ENCODE peak calls at places on chromosomes 1 and 21, in five cellular contexts. One of them, this sample, is unnamed.

GRCh38 chr1:203672354-203672753 is 45.7 kb downstream of the ATP2B4 start:
- DNase-seq in AG09319: peak; percentile 73
- DNase-seq in posterior cingulate gyrus: peak; percentile 94
- DNase-seq in body of pancreas: peak; percentile 63
- DNase-seq in activated naive CD8-positive, alpha-beta T cell treated with anti-CD3 and anti-CD28 coated beads, Interleukin-2, amount 50 U/mL, for 24 hours: no peak
- DNase-seq in this sample: no peak

GRCh38 chr1:93625582-93626327 is 55.9 kb downstream of the BCAR3 start:
- DNase-seq in posterior cingulate gyrus: no peak
- DNase-seq in AG09319: no peak
- DNase-seq in body of pancreas: no peak
- DNase-seq in activated naive CD8-positive, alpha-beta T cell treated with anti-CD3 and anti-CD28 coated beads, Interleukin-2, amount 50 U/mL, for 24 hours: no peak
- DNase-seq in this sample: no peak

GRCh38 chr1:205121660-205122488 is at the start of gene RBBP5:
- DNase-seq in AG09319: peak; percentile 98
- DNase-seq in body of pancreas: peak; percentile 97
- DNase-seq in posterior cingulate gyrus: peak; percentile 99
- DNase-seq in activated naive CD8-positive, alpha-beta T cell treated with anti-CD3 and anti-CD28 coated beads, Interleukin-2, amount 50 U/mL, for 24 hours: peak; percentile 96
- DNase-seq in this sample: peak; percentile 88

GRCh38 chr1:85464497-85465098 is 361 bp downstream of the DDAH1 start:
- DNase-seq in body of pancreas: peak; percentile 72
- DNase-seq in AG09319: peak; percentile 54
- DNase-seq in activated naive CD8-positive, alpha-beta T cell treated with anti-CD3 and anti-CD28 coated beads, Interleukin-2, amount 50 U/mL, for 24 hours: peak; percentile 22
- DNase-seq in posterior cingulate gyrus: peak; percentile 94
- DNase-seq in this sample: no peak

GRCh38 chr1:230270185-230270939 is 155.8 kb downstream of the PGBD5 start:
- DNase-seq in AG09319: no peak
- DNase-seq in activated naive CD8-positive, alpha-beta T cell treated with anti-CD3 and anti-CD28 coated beads, Interleukin-2, amount 50 U/mL, for 24 hours: peak; percentile 31
- DNase-seq in body of pancreas: no peak
- DNase-seq in posterior cingulate gyrus: peak; percentile 2
- DNase-seq in this sample: no peak

GRCh38 chr21:38956006-38956405 is 150.3 kb downstream of the ETS2 start:
- DNase-seq in body of pancreas: no peak
- DNase-seq in posterior cingulate gyrus: no peak
- DNase-seq in activated naive CD8-positive, alpha-beta T cell treated with anti-CD3 and anti-CD28 coated beads, Interleukin-2, amount 50 U/mL, for 24 hours: no peak
- DNase-seq in AG09319: no peak
- DNase-seq in this sample: no peak

GRCh38 chr1:40313329-40313957 is 3.6 kb downstream of the COL9A2 start:
- DNase-seq in activated naive CD8-positive, alpha-beta T cell treated with anti-CD3 and anti-CD28 coated beads, Interleukin-2, amount 50 U/mL, for 24 hours: peak; percentile 25
- DNase-seq in body of pancreas: no peak
- DNase-seq in AG09319: no peak
- DNase-seq in posterior cingulate gyrus: no peak
- DNase-seq in this sample: no peak

GRCh38 chr1:236122176-236122575 is 20.2 kb upstream of the GPR137B start:
- DNase-seq in AG09319: no peak
- DNase-seq in body of pancreas: no peak
- DNase-seq in activated naive CD8-positive, alpha-beta T cell treated with anti-CD3 and anti-CD28 coated beads, Interleukin-2, amount 50 U/mL, for 24 hours: peak; percentile 12
- DNase-seq in posterior cingulate gyrus: no peak
- DNase-seq in this sample: no peak

GRCh38 chr21:32771134-32771523 is 426 bp downstream of the PAXBP1 start:
- DNase-seq in activated naive CD8-positive, alpha-beta T cell treated with anti-CD3 and anti-CD28 coated beads, Interleukin-2, amount 50 U/mL, for 24 hours: peak; percentile 48
- DNase-seq in body of pancreas: peak; percentile 61
- DNase-seq in posterior cingulate gyrus: no peak
- DNase-seq in AG09319: no peak
- DNase-seq in this sample: peak; percentile 40

GRCh38 chr1:94022471-94023189 is 98.3 kb downstream of the ABCA4 start:
- DNase-seq in posterior cingulate gyrus: no peak
- DNase-seq in AG09319: peak; percentile 78
- DNase-seq in body of pancreas: no peak
- DNase-seq in activated naive CD8-positive, alpha-beta T cell treated with anti-CD3 and anti-CD28 coated beads, Interleukin-2, amount 50 U/mL, for 24 hours: no peak
- DNase-seq in this sample: no peak

GRCh38 chr1:72062584-72062983 is 219.8 kb downstream of the NEGR1 start:
- DNase-seq in activated naive CD8-positive, alpha-beta T cell treated with anti-CD3 and anti-CD28 coated beads, Interleukin-2, amount 50 U/mL, for 24 hours: no peak
- DNase-seq in posterior cingulate gyrus: no peak
- DNase-seq in AG09319: no peak
- DNase-seq in body of pancreas: no peak
- DNase-seq in this sample: no peak

GRCh38 chr1:29809446-29810120 is 573.3 kb downstream of the PTPRU start:
- DNase-seq in posterior cingulate gyrus: peak; percentile 72
- DNase-seq in body of pancreas: no peak
- DNase-seq in activated naive CD8-positive, alpha-beta T cell treated with anti-CD3 and anti-CD28 coated beads, Interleukin-2, amount 50 U/mL, for 24 hours: no peak
- DNase-seq in AG09319: no peak
- DNase-seq in this sample: no peak

GRCh38 chr1:11178021-11179015 is 10.8 kb upstream of the ANGPTL7 start:
- DNase-seq in activated naive CD8-positive, alpha-beta T cell treated with anti-CD3 and anti-CD28 coated beads, Interleukin-2, amount 50 U/mL, for 24 hours: no peak
- DNase-seq in posterior cingulate gyrus: no peak
- DNase-seq in AG09319: no peak
- DNase-seq in body of pancreas: no peak
- DNase-seq in this sample: no peak

GRCh38 chr1:223776075-223776814 is 63.9 kb downstream of the CAPN2 start:
- DNase-seq in body of pancreas: no peak
- DNase-seq in AG09319: no peak
- DNase-seq in activated naive CD8-positive, alpha-beta T cell treated with anti-CD3 and anti-CD28 coated beads, Interleukin-2, amount 50 U/mL, for 24 hours: peak; percentile 52
- DNase-seq in posterior cingulate gyrus: no peak
- DNase-seq in this sample: no peak

GRCh38 chr1:243738020-243738419 is 112.0 kb downstream of the AKT3 start:
- DNase-seq in posterior cingulate gyrus: peak; percentile 86
- DNase-seq in AG09319: no peak
- DNase-seq in activated naive CD8-positive, alpha-beta T cell treated with anti-CD3 and anti-CD28 coated beads, Interleukin-2, amount 50 U/mL, for 24 hours: no peak
- DNase-seq in body of pancreas: no peak
- DNase-seq in this sample: no peak

GRCh38 chr1:88983791-88984552 is 8.5 kb downstream of the KYAT3 start:
- DNase-seq in posterior cingulate gyrus: peak; percentile 84
- DNase-seq in AG09319: peak; percentile 12
- DNase-seq in activated naive CD8-positive, alpha-beta T cell treated with anti-CD3 and anti-CD28 coated beads, Interleukin-2, amount 50 U/mL, for 24 hours: no peak
- DNase-seq in body of pancreas: no peak
- DNase-seq in this sample: peak; percentile 29

GRCh38 chr1:185567006-185567405 is 167.2 kb upstream of the HMCN1 start:
- DNase-seq in activated naive CD8-positive, alpha-beta T cell treated with anti-CD3 and anti-CD28 coated beads, Interleukin-2, amount 50 U/mL, for 24 hours: peak; percentile 25
- DNase-seq in posterior cingulate gyrus: no peak
- DNase-seq in AG09319: no peak
- DNase-seq in body of pancreas: no peak
- DNase-seq in this sample: peak; percentile 16

GRCh38 chr1:1430114-1430982 is 5.1 kb upstream of the VWA1 start:
- DNase-seq in body of pancreas: peak; percentile 76
- DNase-seq in posterior cingulate gyrus: peak; percentile 93
- DNase-seq in activated naive CD8-positive, alpha-beta T cell treated with anti-CD3 and anti-CD28 coated beads, Interleukin-2, amount 50 U/mL, for 24 hours: no peak
- DNase-seq in AG09319: peak; percentile 18
- DNase-seq in this sample: no peak

GRCh38 chr1:234772345-234773147 is 162.6 kb upstream of the IRF2BP2 start:
- DNase-seq in AG09319: peak; percentile 92
- DNase-seq in activated naive CD8-positive, alpha-beta T cell treated with anti-CD3 and anti-CD28 coated beads, Interleukin-2, amount 50 U/mL, for 24 hours: peak; percentile 84
- DNase-seq in posterior cingulate gyrus: no peak
- DNase-seq in body of pancreas: peak; percentile 33
- DNase-seq in this sample: peak; percentile 66

GRCh38 chr1:78619029-78619428 is 1.2 kb upstream of the IFI44L start:
- DNase-seq in activated naive CD8-positive, alpha-beta T cell treated with anti-CD3 and anti-CD28 coated beads, Interleukin-2, amount 50 U/mL, for 24 hours: no peak
- DNase-seq in posterior cingulate gyrus: no peak
- DNase-seq in AG09319: no peak
- DNase-seq in body of pancreas: no peak
- DNase-seq in this sample: no peak

GRCh38 chr1:53781654-53782053 is 42.7 kb upstream of the GLIS1 start:
- DNase-seq in body of pancreas: no peak
- DNase-seq in posterior cingulate gyrus: no peak
- DNase-seq in activated naive CD8-positive, alpha-beta T cell treated with anti-CD3 and anti-CD28 coated beads, Interleukin-2, amount 50 U/mL, for 24 hours: no peak
- DNase-seq in AG09319: no peak
- DNase-seq in this sample: no peak

GRCh38 chr21:16084776-16085364 is 355.1 kb downstream of the USP25 start:
- DNase-seq in body of pancreas: no peak
- DNase-seq in activated naive CD8-positive, alpha-beta T cell treated with anti-CD3 and anti-CD28 coated beads, Interleukin-2, amount 50 U/mL, for 24 hours: no peak
- DNase-seq in posterior cingulate gyrus: no peak
- DNase-seq in AG09319: no peak
- DNase-seq in this sample: no peak

GRCh38 chr1:50332941-50333594 is 90.2 kb downstream of the DMRTA2 start:
- DNase-seq in posterior cingulate gyrus: peak; percentile 92
- DNase-seq in activated naive CD8-positive, alpha-beta T cell treated with anti-CD3 and anti-CD28 coated beads, Interleukin-2, amount 50 U/mL, for 24 hours: peak; percentile 62
- DNase-seq in AG09319: no peak
- DNase-seq in body of pancreas: peak; percentile 52
- DNase-seq in this sample: peak; percentile 17

GRCh38 chr1:14504517-14504916 is 94.0 kb upstream of the KAZN start:
- DNase-seq in body of pancreas: no peak
- DNase-seq in activated naive CD8-positive, alpha-beta T cell treated with anti-CD3 and anti-CD28 coated beads, Interleukin-2, amount 50 U/mL, for 24 hours: no peak
- DNase-seq in AG09319: no peak
- DNase-seq in posterior cingulate gyrus: no peak
- DNase-seq in this sample: no peak

GRCh38 chr1:226063362-226064167 is 1.0 kb downstream of the H3-3A start:
- DNase-seq in AG09319: no peak
- DNase-seq in posterior cingulate gyrus: peak; percentile 85
- DNase-seq in body of pancreas: peak; percentile 43
- DNase-seq in activated naive CD8-positive, alpha-beta T cell treated with anti-CD3 and anti-CD28 coated beads, Interleukin-2, amount 50 U/mL, for 24 hours: peak; percentile 48
- DNase-seq in this sample: peak; percentile 27

GRCh38 chr1:85195703-85196102 is 5.1 kb downstream of the SYDE2 start:
- DNase-seq in activated naive CD8-positive, alpha-beta T cell treated with anti-CD3 and anti-CD28 coated beads, Interleukin-2, amount 50 U/mL, for 24 hours: no peak
- DNase-seq in posterior cingulate gyrus: no peak
- DNase-seq in body of pancreas: no peak
- DNase-seq in AG09319: no peak
- DNase-seq in this sample: no peak

GRCh38 chr1:242447682-242448081 is 76.8 kb downstream of the PLD5 start:
- DNase-seq in posterior cingulate gyrus: no peak
- DNase-seq in AG09319: no peak
- DNase-seq in body of pancreas: no peak
- DNase-seq in activated naive CD8-positive, alpha-beta T cell treated with anti-CD3 and anti-CD28 coated beads, Interleukin-2, amount 50 U/mL, for 24 hours: no peak
- DNase-seq in this sample: no peak

GRCh38 chr1:210259496-210259895 is 26.9 kb downstream of the SERTAD4 start:
- DNase-seq in body of pancreas: no peak
- DNase-seq in activated naive CD8-positive, alpha-beta T cell treated with anti-CD3 and anti-CD28 coated beads, Interleukin-2, amount 50 U/mL, for 24 hours: no peak
- DNase-seq in AG09319: peak; percentile 77
- DNase-seq in posterior cingulate gyrus: no peak
- DNase-seq in this sample: no peak

GRCh38 chr1:212452323-212453155 is 19.8 kb downstream of the NENF start:
- DNase-seq in AG09319: peak; percentile 47
- DNase-seq in body of pancreas: no peak
- DNase-seq in activated naive CD8-positive, alpha-beta T cell treated with anti-CD3 and anti-CD28 coated beads, Interleukin-2, amount 50 U/mL, for 24 hours: no peak
- DNase-seq in posterior cingulate gyrus: peak; percentile 92
- DNase-seq in this sample: no peak

GRCh38 chr1:213507472-213508223 is 456.6 kb downstream of the RPS6KC1 start:
- DNase-seq in activated naive CD8-positive, alpha-beta T cell treated with anti-CD3 and anti-CD28 coated beads, Interleukin-2, amount 50 U/mL, for 24 hours: no peak
- DNase-seq in body of pancreas: no peak
- DNase-seq in posterior cingulate gyrus: no peak
- DNase-seq in AG09319: no peak
- DNase-seq in this sample: no peak

GRCh38 chr21:38643404-38644023 is 145.2 kb upstream of the ERG start:
- DNase-seq in posterior cingulate gyrus: no peak
- DNase-seq in activated naive CD8-positive, alpha-beta T cell treated with anti-CD3 and anti-CD28 coated beads, Interleukin-2, amount 50 U/mL, for 24 hours: no peak
- DNase-seq in body of pancreas: no peak
- DNase-seq in AG09319: no peak
- DNase-seq in this sample: no peak

This sample was measured in T-helper 9 cell.